ENCODE peak calls at places on chromosomes 11 and 22, in seven cellular contexts. U, E, M, N, D, J and R are unnamed samples.

GRCh38 chr11:18371279-18371678 is 23.1 kb upstream of the LDHA start:
- DNase-seq in N (no peak), E (no peak), M (no peak), J (no peak), U (no peak), D (no peak), R (no peak)

GRCh38 chr11:12625438-12626071 is 48.7 kb upstream of the TEAD1 start:
- DNase-seq in J (peak; percentile 82), D (no peak), E (no peak), N (no peak), M (no peak), U (no peak), R (no peak)

GRCh38 chr11:78744202-78744601 is 169.5 kb upstream of the NARS2 start:
- DNase-seq in E (no peak), M (no peak), U (no peak), J (no peak), N (no peak), D (no peak), R (no peak)

GRCh38 chr11:68002943-68003845 is 703 bp downstream of the UNC93B1 start:
- DNase-seq in N (no peak), U (no peak), M (peak; percentile 30), E (peak; percentile 59), D (no peak), J (no peak), R (peak; percentile 47)

GRCh38 chr11:17778956-17779860 is 44.6 kb downstream of the KCNC1 start:
- DNase-seq in N (no peak), M (no peak), E (no peak), U (no peak), J (no peak), D (no peak), R (no peak)

GRCh38 chr11:118766035-118766434 is 24.9 kb downstream of the DDX6 start:
- DNase-seq in N (no peak), E (no peak), M (no peak), U (no peak), J (no peak), D (no peak), R (no peak)

GRCh38 chr11:28242596-28242995 is 134.4 kb downstream of the METTL15 start:
- DNase-seq in U (no peak), N (no peak), M (no peak), J (no peak), D (no peak), E (no peak), R (no peak)

GRCh38 chr11:130400793-130401483 is 27.5 kb downstream of the ADAMTS8 start:
- DNase-seq in U (no peak), J (peak; percentile 94), N (no peak), M (no peak), D (no peak), E (no peak), R (no peak)

GRCh38 chr11:77705195-77705876 is 67.7 kb upstream of the CLNS1A start:
- DNase-seq in J (peak; percentile 15), N (no peak), D (no peak), E (no peak), M (no peak), U (no peak), R (no peak)

GRCh38 chr11:117597083-117597482 is 199.9 kb downstream of the DSCAML1 start:
- DNase-seq in E (peak; percentile 30), M (no peak), J (peak; percentile 18), D (no peak), N (no peak), U (no peak), R (no peak)

GRCh38 chr11:108435066-108435465 is 32.3 kb downstream of the C11orf65 start:
- DNase-seq in N (no peak), D (no peak), E (no peak), J (no peak), M (no peak), U (no peak), R (no peak)

GRCh38 chr22:49380828-49381114 is 446.9 kb downstream of the BRD1 start:
- DNase-seq in U (no peak), M (no peak), D (no peak), J (no peak), N (no peak), E (no peak), R (no peak)

GRCh38 chr11:7688238-7688826 is 15.0 kb upstream of the CYB5R2 start:
- DNase-seq in D (no peak), N (peak; percentile 31), U (no peak), E (no peak), J (peak; percentile 41), M (no peak), R (no peak)

GRCh38 chr11:40445391-40445790 is 1014.1 kb downstream of the LRRC4C start:
- DNase-seq in M (no peak), D (no peak), J (peak; percentile 21), E (no peak), U (no peak), N (no peak), R (no peak)

GRCh38 chr11:112610996-112611795 is 350.0 kb upstream of the NCAM1 start:
- DNase-seq in D (no peak), E (no peak), J (no peak), U (no peak), M (no peak), N (no peak), R (no peak)

GRCh38 chr22:37173709-37174108 is 14.3 kb downstream of the C1QTNF6 start:
- DNase-seq in E (no peak), U (no peak), D (no peak), J (peak; percentile 89), N (no peak), M (no peak), R (no peak)

GRCh38 chr11:95788921-95789505 is 569 bp downstream of the FAM76B start:
- DNase-seq in N (no peak), U (peak; percentile 16), J (peak; percentile 47), M (no peak), D (no peak), E (no peak), R (peak; percentile 11)

GRCh38 chr11:123577081-123577598 is 77.3 kb downstream of the SCN3B start:
- DNase-seq in M (peak; percentile 32), E (peak; percentile 62), N (peak; percentile 82), D (peak; percentile 42), U (peak; percentile 81), J (peak; percentile 40), R (peak; percentile 29)

GRCh38 chr11:134905966-134906955 is 494.2 kb upstream of the B3GAT1 start:
- DNase-seq in M (no peak), D (no peak), N (no peak), E (no peak), U (no peak), J (no peak), R (no peak)